ENCODE peak calls at places on chromosomes 7 and 10, in ten cellular contexts. X is brain microvascular endothelial cell, Y is adrenal gland, R is hepatocyte, H is right atrium auricular region, O is upper lobe of right lung, S is mammary epithelial cell, W is cardiac fibroblast, K is Peyer's patch, U is GM10248. C is an unnamed sample.

GRCh38 chr7:93897680-93898079 is 7.1 kb upstream of the TFPI2 start:
- DNase-seq in H (no peak), Y (no peak), R (no peak), U (no peak), X (no peak), K (no peak), S (no peak), O (no peak), W (no peak), C (no peak)

GRCh38 chr10:124494050-124494807 is 32.6 kb downstream of the LHPP start:
- DNase-seq in Y (no peak), W (no peak), S (no peak), U (peak), K (no peak), H (no peak), R (no peak), O (no peak), X (no peak), C (no peak)

GRCh38 chr10:122665946-122666345 is 33.7 kb downstream of the C10orf120 start:
- DNase-seq in X (no peak), Y (no peak), H (no peak), K (peak), R (no peak), O (no peak), U (no peak), S (no peak), W (no peak), C (no peak)

GRCh38 chr10:101052285-101052684 is 9.5 kb upstream of the KAZALD1 start:
- DNase-seq in S (peak), H (peak), R (no peak), Y (peak), W (peak), O (peak), U (no peak), K (no peak), X (peak), C (no peak)

GRCh38 chr7:151876112-151876898 is 610 bp downstream of the PRKAG2 start:
- DNase-seq in X (no peak), K (peak), R (peak), Y (peak), O (peak), H (peak), S (peak), W (no peak), U (peak), C (peak)

GRCh38 chr7:101867265-101867664 is 49.8 kb downstream of the CUX1 start:
- DNase-seq in R (no peak), S (no peak), X (no peak), O (no peak), H (no peak), Y (no peak), W (no peak), U (no peak), K (no peak), C (no peak)

GRCh38 chr7:44445986-44446671 is 44.3 kb downstream of the NUDCD3 start:
- DNase-seq in K (no peak), O (no peak), W (no peak), Y (no peak), X (no peak), U (no peak), S (no peak), H (no peak), R (no peak), C (no peak)

GRCh38 chr7:151391358-151391730 is 18.5 kb downstream of the WDR86 start:
- DNase-seq in K (no peak), S (no peak), Y (no peak), R (no peak), U (no peak), H (no peak), X (no peak), W (no peak), O (no peak), C (no peak)

GRCh38 chr10:109259293-109259692 is 664.0 kb downstream of the XPNPEP1 start:
- DNase-seq in R (no peak), H (no peak), Y (no peak), U (no peak), W (no peak), K (no peak), O (no peak), X (no peak), S (peak), C (no peak)

GRCh38 chr10:200405-200804 is 65.2 kb downstream of the ZMYND11 start:
- DNase-seq in S (no peak), W (peak), H (no peak), O (no peak), Y (no peak), R (peak), X (no peak), U (no peak), K (no peak), C (no peak)

GRCh38 chr7:55477781-55478374 is 94.4 kb downstream of the VOPP1 start:
- DNase-seq in X (peak), U (no peak), H (peak), S (peak), K (peak), O (no peak), R (no peak), W (peak), Y (peak), C (no peak)

GRCh38 chr10:98349508-98349922 is 65.5 kb downstream of the PYROXD2 start:
- DNase-seq in Y (peak), O (no peak), X (peak), W (peak), S (no peak), R (peak), K (peak), H (peak), U (no peak), C (no peak)

GRCh38 chr10:7320072-7320471 is 90.8 kb downstream of the SFMBT2 start:
- DNase-seq in Y (no peak), W (no peak), S (no peak), R (no peak), X (no peak), K (no peak), U (no peak), H (no peak), O (no peak), C (no peak)

GRCh38 chr7:155210386-155210785 is 87.3 kb upstream of the INSIG1 start:
- DNase-seq in R (peak), K (no peak), W (no peak), X (no peak), O (no peak), S (peak), H (no peak), Y (no peak), U (no peak), C (no peak)

GRCh38 chr10:58477122-58477521 is 35.5 kb upstream of the BICC1 start:
- DNase-seq in W (peak), O (no peak), Y (peak), K (no peak), H (no peak), X (peak), S (no peak), R (no peak), U (no peak), C (no peak)

GRCh38 chr7:2237109-2237602 is 4.4 kb upstream of the MAD1L1 start:
- DNase-seq in R (no peak), W (no peak), Y (peak), X (no peak), S (peak), O (peak), U (peak), K (peak), H (peak), C (peak)

GRCh38 chr10:102796407-102797176 is 40.6 kb downstream of the CYP17A1 start:
- DNase-seq in R (peak), K (peak), X (peak), Y (peak), S (no peak), U (peak), W (peak), O (peak), H (peak), C (peak)

GRCh38 chr10:132879408-132880147 is 62.8 kb downstream of the CFAP46 start:
- DNase-seq in Y (no peak), S (no peak), W (no peak), O (peak), R (no peak), U (no peak), X (no peak), H (no peak), K (peak), C (no peak)

DNA sequence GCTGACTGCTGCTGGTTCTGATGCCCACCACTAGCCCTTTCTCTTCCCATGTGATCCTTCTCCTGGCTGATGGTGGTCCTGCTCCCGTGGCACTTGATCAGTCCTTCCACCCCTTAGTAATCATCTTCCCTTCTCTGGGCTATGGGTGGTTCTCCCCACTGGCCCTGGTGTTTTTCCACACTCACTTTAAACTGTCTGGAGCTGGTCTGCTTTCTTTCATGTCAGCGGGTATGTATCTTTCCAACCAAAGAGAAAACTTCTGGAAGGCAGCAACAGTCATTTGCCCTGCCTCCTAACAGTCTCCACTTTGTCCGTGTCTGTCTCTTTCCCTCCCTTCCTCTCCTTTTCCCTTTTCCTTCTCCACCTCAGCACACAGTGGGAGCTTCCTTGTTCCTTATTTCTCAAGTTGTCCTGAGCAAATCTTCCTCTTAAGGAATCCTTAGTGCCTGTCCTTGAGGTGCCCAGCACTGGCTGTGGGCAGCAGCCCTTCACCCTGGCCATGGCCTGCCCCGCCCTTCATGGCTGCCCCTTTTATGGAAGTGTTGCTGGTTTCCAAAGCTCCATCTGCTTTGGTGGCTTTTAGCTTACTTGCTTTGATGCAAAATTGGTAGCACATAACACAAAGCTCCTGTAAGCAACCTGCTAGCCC is 189.0 kb downstream of the TCF7L2 start:
- DNase-seq in O (no peak), X (no peak), S (no peak), W (no peak), Y (no peak), H (no peak), U (no peak), R (no peak), K (no peak), C (no peak)
- TF ChIP-seq CTCF in O (no peak), X (no peak), S (no peak), W (no peak), Y (no peak), H (no peak), U (no peak), R (no peak), K (no peak), C (no peak)

DNA sequence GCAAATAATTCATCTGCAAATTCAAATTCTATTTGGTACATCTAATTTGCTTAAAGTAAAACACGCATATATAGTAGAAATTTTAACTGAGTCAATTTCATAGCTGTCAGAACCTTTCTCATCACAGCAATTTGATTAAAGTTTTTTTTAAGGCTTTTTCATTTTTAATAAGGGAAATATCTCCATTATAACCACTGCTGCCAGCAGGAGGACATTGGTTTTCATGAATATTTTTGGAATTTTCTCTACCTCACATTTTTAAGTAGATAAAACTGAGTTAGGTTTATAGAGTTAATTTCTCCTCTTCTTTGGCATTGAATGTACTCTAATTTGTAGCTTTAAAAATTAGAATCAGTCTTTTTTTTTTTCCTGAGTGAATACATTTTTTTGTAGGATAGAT is 82.2 kb downstream of the ST7 start:
- DNase-seq in R (no peak), W (no peak), U (no peak), Y (no peak), H (no peak), X (no peak), O (no peak), S (no peak), K (no peak), C (no peak)
- TF ChIP-seq CTCF in R (no peak), W (peak), U (no peak), Y (no peak), H (no peak), X (peak), O (no peak), S (no peak), K (no peak), C (no peak)

GRCh38 chr10:23452010-23452655 is 13.3 kb downstream of the OTUD1 start:
- DNase-seq in X (no peak), H (no peak), O (no peak), R (no peak), S (no peak), K (no peak), W (no peak), U (no peak), Y (no peak), C (no peak)
- TF ChIP-seq CTCF in X (no peak), H (no peak), O (no peak), R (no peak), S (no peak), K (no peak), W (no peak), U (no peak), Y (no peak), C (no peak)

GRCh38 chr7:92833766-92834605 is 2.4 kb downstream of the CDK6 start:
- DNase-seq in S (peak), X (peak), W (peak), H (peak), K (peak), R (peak), O (peak), Y (peak), U (peak), C (peak)
- TF ChIP-seq CTCF in S (peak), X (peak), W (peak), H (no peak), K (peak), R (peak), O (peak), Y (peak), U (peak), C (no peak)

DNA sequence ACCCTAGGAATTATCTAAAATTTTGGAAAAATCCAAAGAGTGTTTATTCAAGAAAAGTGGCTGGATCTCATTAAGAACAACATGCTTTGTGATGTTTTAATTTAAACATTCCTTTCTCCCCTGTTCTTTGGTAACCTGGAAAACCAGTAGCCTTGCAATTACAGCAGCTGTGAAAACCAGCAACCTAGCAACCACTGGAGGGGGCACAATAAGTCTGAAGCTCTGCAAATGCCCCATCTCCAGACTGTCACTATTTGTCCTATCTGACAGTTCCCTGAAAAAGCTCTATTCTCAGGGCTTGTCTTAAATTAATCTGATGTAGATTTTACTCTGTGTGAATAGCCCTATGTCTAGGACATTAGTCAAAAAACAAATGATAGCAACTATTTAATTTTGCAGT is 137.6 kb upstream of the THSD7A start:
- DNase-seq in Y (no peak), O (no peak), K (no peak), R (no peak), X (no peak), W (no peak), S (no peak), H (no peak), U (no peak), C (no peak)
- TF ChIP-seq CTCF in Y (no peak), O (no peak), K (no peak), R (no peak), X (no peak), W (no peak), S (no peak), H (no peak), U (no peak), C (no peak)

DNA sequence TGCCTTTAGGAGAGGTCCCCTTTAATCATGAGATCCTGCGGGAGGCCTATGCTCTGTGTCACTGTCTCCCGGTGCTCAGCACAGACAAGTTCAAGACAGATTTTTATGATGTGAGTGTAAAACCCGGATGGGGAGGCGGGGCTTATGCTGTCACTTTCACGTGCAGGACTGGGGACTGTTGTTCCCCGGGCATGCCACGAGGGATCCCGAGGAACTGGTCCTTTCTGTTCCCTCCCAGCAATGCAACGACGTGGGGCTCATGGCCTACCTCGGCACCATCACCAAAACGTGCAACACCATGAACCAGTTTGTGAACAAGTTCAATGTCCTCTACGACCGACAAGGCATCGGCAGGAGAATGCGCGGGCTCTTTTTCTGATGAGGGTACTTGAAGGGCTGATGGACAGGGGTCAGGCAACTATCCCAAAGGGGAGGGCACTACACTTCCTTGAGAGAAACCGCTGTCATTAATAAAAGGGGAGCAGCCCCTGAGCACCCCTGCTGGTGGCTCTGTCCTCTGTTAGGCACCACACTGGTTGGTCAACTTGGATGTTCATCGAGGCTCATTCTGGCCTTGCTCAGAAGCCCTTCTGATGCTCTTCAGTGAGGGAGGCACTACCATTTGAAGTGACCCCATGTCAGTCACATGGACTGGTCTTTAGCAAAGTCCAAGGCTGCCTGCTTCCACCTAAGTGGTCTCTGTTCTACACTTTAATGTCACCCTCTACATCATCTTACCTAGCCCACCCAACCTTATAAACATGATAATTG is 2.8 kb downstream of the COPS6 start:
- DNase-seq in H (no peak), Y (no peak), X (peak), U (no peak), S (peak), O (no peak), R (no peak), W (no peak), K (no peak), C (no peak)
- TF ChIP-seq CTCF in H (no peak), Y (no peak), X (peak), U (no peak), S (no peak), O (no peak), R (no peak), W (peak), K (no peak), C (no peak)

GRCh38 chr10:120583424-120584108 is 126.5 kb downstream of the PLPP4 start:
- DNase-seq in U (no peak), Y (no peak), H (no peak), S (no peak), W (no peak), O (no peak), X (no peak), R (no peak), K (no peak), C (no peak)

GRCh38 chr10:120582753-120583152 is 125.7 kb downstream of the PLPP4 start:
- DNase-seq in H (peak), K (no peak), S (no peak), O (no peak), W (no peak), X (no peak), U (no peak), R (no peak), Y (no peak), C (no peak)

GRCh38 chr10:120580651-120581259 is 123.7 kb downstream of the PLPP4 start:
- DNase-seq in U (no peak), S (no peak), K (peak), W (peak), X (no peak), R (peak), H (no peak), Y (no peak), O (no peak), C (no peak)

GRCh38 chr10:120578890-120579289 is 121.9 kb downstream of the PLPP4 start:
- DNase-seq in S (no peak), U (no peak), X (no peak), K (no peak), O (no peak), R (no peak), Y (no peak), H (no peak), W (no peak), C (no peak)

GRCh38 chr10:120581496-120581895 is 124.5 kb downstream of the PLPP4 start:
- DNase-seq in X (no peak), R (peak), K (no peak), O (no peak), W (no peak), Y (no peak), U (no peak), H (no peak), S (no peak), C (no peak)
- TF ChIP-seq CTCF in X (no peak), R (no peak), K (no peak), O (no peak), W (no peak), Y (no peak), U (no peak), H (no peak), S (peak), C (no peak)